ENCODE peak calls at places on chromosomes 16 and 17, in seven cellular contexts. J is kidney, K is ascending aorta, U is MM.1S, G is tibial nerve, R is A549, E is left ventricle myocardium inferior. V is an unnamed sample.

GRCh38 chr16:48623304-48624016 is 13.5 kb upstream of the N4BP1 start:
- DNase-seq in J (peak; percentile 94), K (peak; percentile 46), U (peak; percentile 78), G (peak; percentile 70), R (peak; percentile 85), E (peak; percentile 84), V (peak; percentile 91)

GRCh38 chr16:23535901-23536300 is 21.2 kb downstream of the EARS2 start:
- DNase-seq in J (peak; percentile 11), K (no peak), U (no peak), G (no peak), R (no peak), E (no peak), V (no peak)

GRCh38 chr17:80811181-80812105 is 180.2 kb upstream of the CHMP6 start:
- DNase-seq in J (peak; percentile 50), K (no peak), U (no peak), G (no peak), R (no peak), E (no peak), V (peak; percentile 37)

GRCh38 chr17:15657868-15658775 is 26.0 kb downstream of the TRIM16 start:
- DNase-seq in J (no peak), K (no peak), U (no peak), G (no peak), R (no peak), E (no peak), V (no peak)

GRCh38 chr17:39225974-39226683 is 384 bp upstream of the STAC2 start:
- DNase-seq in J (peak; percentile 95), K (peak; percentile 60), U (no peak), G (peak; percentile 43), R (peak; percentile 91), E (peak; percentile 74), V (peak; percentile 97)

GRCh38 chr17:61414936-61415251 is 15.3 kb downstream of the TBX2 start:
- DNase-seq in J (no peak), K (no peak), U (no peak), G (no peak), R (no peak), E (no peak), V (no peak)

GRCh38 chr16:1983544-1984346 is at the start of gene GFER:
- DNase-seq in J (peak; percentile 97), K (peak; percentile 52), U (peak; percentile 90), G (peak; percentile 78), R (peak; percentile 94), E (peak; percentile 92), V (peak; percentile 85)

GRCh38 chr16:15404792-15405191 is 9.2 kb downstream of the MPV17L start:
- DNase-seq in J (no peak), K (no peak), U (peak; percentile 23), G (peak; percentile 73), R (no peak), E (no peak), V (peak; percentile 65)

GRCh38 chr16:1830213-1830612 is 3.2 kb downstream of the FAHD1 start:
- DNase-seq in J (no peak), K (no peak), U (no peak), G (no peak), R (no peak), E (no peak), V (no peak)

GRCh38 chr17:32158870-32159585 is 16.7 kb downstream of the RHOT1 start:
- DNase-seq in J (peak; percentile 70), K (no peak), U (no peak), G (no peak), R (no peak), E (no peak), V (no peak)

GRCh38 chr16:50235581-50235980 is 30.8 kb upstream of the ADCY7 start:
- DNase-seq in J (no peak), K (no peak), U (no peak), G (no peak), R (no peak), E (no peak), V (no peak)

GRCh38 chr17:62882878-62883277 is 74.8 kb upstream of the MARCHF10 start:
- DNase-seq in J (no peak), K (no peak), U (no peak), G (no peak), R (no peak), E (no peak), V (no peak)

GRCh38 chr16:35182943-35183550 is 1723.6 kb downstream of the TP53TG3F start:
- DNase-seq in J (no peak), K (no peak), U (no peak), G (no peak), R (no peak), E (no peak), V (no peak)

GRCh38 chr16:89319883-89320716 is 102.6 kb downstream of the ZNF778 start:
- DNase-seq in J (peak; percentile 88), K (no peak), U (peak; percentile 57), G (no peak), R (peak; percentile 82), E (no peak), V (peak; percentile 85)

GRCh38 chr16:73054131-73054496 is 6.2 kb upstream of the ZFHX3 start:
- DNase-seq in J (no peak), K (no peak), U (no peak), G (no peak), R (no peak), E (no peak), V (no peak)

GRCh38 chr17:27473748-27474609 is 17.7 kb downstream of the KSR1 start:
- DNase-seq in J (no peak), K (no peak), U (peak; percentile 57), G (no peak), R (no peak), E (peak; percentile 63), V (no peak)

GRCh38 chr16:15051387-15051951 is 4.4 kb downstream of the NTAN1 start:
- DNase-seq in J (no peak), K (no peak), U (no peak), G (no peak), R (no peak), E (no peak), V (no peak)

GRCh38 chr17:68954146-68954971 is 833 bp downstream of the ABCA8 start:
- DNase-seq in J (no peak), K (no peak), U (no peak), G (no peak), R (no peak), E (no peak), V (no peak)

GRCh38 chr16:8108991-8109509 is 481.3 kb downstream of the TMEM114 start:
- DNase-seq in J (no peak), K (no peak), U (peak; percentile 26), G (no peak), R (no peak), E (no peak), V (no peak)

GRCh38 chr16:11871193-11871592 is 19.9 kb upstream of the RSL1D1 start:
- DNase-seq in J (no peak), K (no peak), U (no peak), G (peak; percentile 9), R (no peak), E (no peak), V (no peak)
- TF ChIP-seq CTCF in J (no peak), K (no peak), U (no peak), G (no peak), R (peak; percentile 16), E (peak; percentile 27), V (no peak)

DNA sequence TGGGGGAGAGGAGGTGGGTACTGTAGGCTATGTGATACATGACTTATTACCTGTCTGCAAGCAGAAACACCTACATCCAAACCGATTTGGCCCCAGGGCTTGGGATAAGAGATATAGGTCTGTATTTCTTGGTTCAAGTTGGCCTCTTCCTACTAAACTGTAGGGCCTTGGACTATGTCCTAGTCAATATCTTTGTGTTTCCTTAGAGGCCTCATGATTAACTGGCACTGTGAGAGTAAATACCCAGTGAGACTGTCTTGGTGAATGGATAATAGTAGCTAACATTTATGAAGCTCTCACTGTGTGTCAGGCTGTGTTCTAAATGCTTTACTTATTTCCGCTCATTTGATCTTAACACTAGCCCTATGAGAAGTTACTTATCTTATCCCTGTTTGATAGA is 70.0 kb downstream of the MSI2 start:
- DNase-seq in J (no peak), K (no peak), U (no peak), G (no peak), R (no peak), E (no peak), V (no peak)
- H3K4me1 ChIP-seq in J (peaks cover 16% of the 10 kb centered on the region), K (no peaks in the 10 kb centered on the region), U (no peaks in the 10 kb centered on the region), G (no peaks in the 10 kb centered on the region), R (peaks cover 13% of the 10 kb centered on the region), E (peaks cover 63% of the 10 kb centered on the region), V (peaks cover 18% of the 10 kb centered on the region)

DNA sequence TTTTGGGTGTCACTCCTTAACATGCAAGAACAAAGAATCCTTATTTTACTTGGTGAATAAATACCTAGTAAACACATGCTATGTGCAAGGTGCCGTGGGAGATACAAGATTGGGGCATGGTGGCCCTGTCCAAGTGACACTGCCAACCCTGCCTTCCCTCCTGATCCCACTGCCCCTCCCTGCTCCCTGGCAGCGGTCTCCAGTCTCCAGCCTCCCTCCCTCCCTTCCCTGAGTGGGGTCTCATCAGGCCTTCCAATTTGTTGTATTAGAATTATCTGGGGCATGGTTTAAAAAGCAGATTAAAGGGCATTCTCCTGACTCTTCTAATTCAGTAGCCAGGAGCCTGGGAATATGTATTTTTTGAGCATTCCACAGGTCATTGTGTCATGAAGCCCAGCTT is 12.5 kb upstream of the TMED6 start:
- DNase-seq in J (no peak), K (no peak), U (no peak), G (no peak), R (no peak), E (no peak), V (no peak)
- TF ChIP-seq CTCF in J (no peak), K (no peak), U (no peak), G (no peak), R (no peak), E (no peak), V (no peak)

GRCh38 chr16:57804111-57804837 is 2.0 kb upstream of the KIFC3 start:
- DNase-seq in J (no peak), K (no peak), U (no peak), G (no peak), R (no peak), E (no peak), V (no peak)

GRCh38 chr16:57801856-57802634 is at the start of gene KIFC3:
- DNase-seq in J (peak; percentile 95), K (peak; percentile 50), U (peak; percentile 68), G (peak; percentile 65), R (peak; percentile 74), E (peak; percentile 88), V (peak; percentile 92)

GRCh38 chr16:57805176-57805575 is 2.9 kb upstream of the KIFC3 start:
- DNase-seq in J (no peak), K (no peak), U (no peak), G (no peak), R (no peak), E (no peak), V (no peak)

GRCh38 chr16:57802635-57803412 is 533 bp upstream of the KIFC3 start:
- DNase-seq in J (peak; percentile 85), K (no peak), U (no peak), G (peak; percentile 12), R (no peak), E (no peak), V (peak; percentile 39)

DNA sequence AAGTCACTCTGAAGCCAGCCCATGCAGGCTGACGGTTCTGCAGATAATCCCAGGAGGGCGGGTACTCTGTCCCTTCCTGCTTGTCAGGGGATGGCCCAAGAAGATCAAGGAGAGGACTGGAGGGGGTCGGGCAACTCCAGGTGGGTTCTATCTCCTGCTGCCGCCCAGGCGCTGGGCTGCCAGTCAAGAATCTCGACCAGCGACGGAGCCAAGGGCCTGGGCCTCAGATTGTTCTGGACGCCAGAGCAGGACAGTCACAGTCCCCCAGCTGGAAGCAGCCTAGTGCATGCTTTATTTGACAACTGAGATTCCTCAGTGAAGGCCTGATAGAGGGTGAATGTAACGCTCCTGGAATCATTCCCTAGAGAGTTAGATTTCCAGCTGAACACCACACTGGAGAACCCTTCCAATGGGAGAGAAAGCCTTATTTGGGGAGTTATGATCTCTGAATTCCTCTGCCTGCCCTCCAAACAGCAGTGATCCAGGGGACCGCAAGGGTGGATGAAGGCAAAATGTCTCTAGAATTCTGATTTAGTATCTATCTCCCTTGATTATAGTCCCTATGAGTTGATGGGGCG is 1.2 kb upstream of the KIFC3 start:
- DNase-seq in J (peak; percentile 85), K (no peak), U (no peak), G (no peak), R (no peak), E (peak; percentile 69), V (no peak)
- H3K4me1 ChIP-seq in J (peaks cover 30% of the 10 kb centered on the region), K (peaks cover 3% of the 10 kb centered on the region), U (peaks cover 5% of the 10 kb centered on the region), G (no peaks in the 10 kb centered on the region), R (peaks cover 62% of the 10 kb centered on the region), E (peaks cover 81% of the 10 kb centered on the region), V (peaks cover 45% of the 10 kb centered on the region)